ENCODE peak calls at places on chromosomes 5 and 9, in seven cellular contexts. K, L, F, P, U, A and D are unnamed samples.

GRCh38 chr5:116361171-116361967 is 213.3 kb downstream of the SEMA6A start:
- DNase-seq in K (no peak), L (peak), F (peak), P (no peak), U (peak), A (no peak), D (peak)

GRCh38 chr5:58348996-58349728 is 110.7 kb downstream of the PLK2 start:
- DNase-seq in K (no peak), L (no peak), F (peak), P (no peak), U (no peak), A (no peak), D (no peak)

GRCh38 chr9:130891699-130892502 is 4.7 kb downstream of the QRFP start:
- DNase-seq in K (no peak), L (no peak), F (no peak), P (no peak), U (peak), A (no peak), D (peak)

GRCh38 chr5:150598821-150599273 is 41.6 kb upstream of the SYNPO start:
- DNase-seq in K (no peak), L (no peak), F (no peak), P (no peak), U (no peak), A (no peak), D (no peak)

GRCh38 chr5:156178117-156178516 is 148.8 kb upstream of the SGCD start:
- DNase-seq in K (no peak), L (no peak), F (no peak), P (no peak), U (no peak), A (no peak), D (no peak)

GRCh38 chr9:137412431-137412830 is 10.5 kb downstream of the EXD3 start:
- DNase-seq in K (no peak), L (no peak), F (peak), P (peak), U (no peak), A (no peak), D (no peak)

GRCh38 chr5:58641533-58641932 is 58.7 kb downstream of the RAB3C start:
- DNase-seq in K (no peak), L (no peak), F (no peak), P (no peak), U (no peak), A (no peak), D (no peak)

GRCh38 chr5:53194086-53194485 is 84.5 kb upstream of the MOCS2 start:
- DNase-seq in K (no peak), L (no peak), F (peak), P (no peak), U (no peak), A (no peak), D (no peak)

GRCh38 chr9:108244676-108245075 is 611.1 kb downstream of the ACTL7B start:
- DNase-seq in K (no peak), L (no peak), F (no peak), P (no peak), U (no peak), A (no peak), D (no peak)

GRCh38 chr5:136330353-136330913 is 34.9 kb downstream of the TRPC7 start:
- DNase-seq in K (no peak), L (no peak), F (no peak), P (no peak), U (no peak), A (no peak), D (no peak)

GRCh38 chr9:121154782-121155181 is 46.9 kb downstream of the RAB14 start:
- DNase-seq in K (no peak), L (peak), F (no peak), P (no peak), U (no peak), A (no peak), D (no peak)

GRCh38 chr5:9373586-9373985 is 172.3 kb downstream of the SEMA5A start:
- DNase-seq in K (no peak), L (peak), F (no peak), P (no peak), U (no peak), A (no peak), D (no peak)

GRCh38 chr9:95852059-95853032 is 23.1 kb upstream of the ERCC6L2 start:
- DNase-seq in K (no peak), L (peak), F (peak), P (peak), U (no peak), A (no peak), D (no peak)

GRCh38 chr5:79318935-79319614 is 83.1 kb downstream of the JMY start:
- DNase-seq in K (no peak), L (peak), F (peak), P (no peak), U (no peak), A (no peak), D (no peak)

GRCh38 chr5:88438006-88438405 is 169.4 kb upstream of the TMEM161B start:
- DNase-seq in K (no peak), L (peak), F (peak), P (no peak), U (no peak), A (no peak), D (no peak)

GRCh38 chr9:33931326-33931725 is 114.4 kb downstream of the UBE2R2 start:
- DNase-seq in K (no peak), L (no peak), F (no peak), P (no peak), U (no peak), A (no peak), D (no peak)

GRCh38 chr5:6291961-6292360 is 86.4 kb downstream of the MED10 start:
- DNase-seq in K (no peak), L (no peak), F (peak), P (no peak), U (no peak), A (no peak), D (no peak)

GRCh38 chr5:72658767-72659540 is 151.7 kb upstream of the ZNF366 start:
- DNase-seq in K (no peak), L (no peak), F (peak), P (no peak), U (no peak), A (no peak), D (no peak)

GRCh38 chr9:33132249-33132772 is 34.8 kb downstream of the B4GALT1 start:
- DNase-seq in K (no peak), L (peak), F (peak), P (no peak), U (peak), A (no peak), D (no peak)

GRCh38 chr5:175585573-175585972 is 72.3 kb upstream of the HRH2 start:
- DNase-seq in K (no peak), L (no peak), F (no peak), P (no peak), U (no peak), A (no peak), D (no peak)

GRCh38 chr9:95507456-95508241 is 9.1 kb downstream of the PTCH1 start:
- DNase-seq in K (peak), L (peak), F (peak), P (peak), U (no peak), A (no peak), D (peak)

GRCh38 chr9:37936965-37937364 is 33.0 kb upstream of the SLC25A51 start:
- DNase-seq in K (no peak), L (peak), F (peak), P (no peak), U (no peak), A (no peak), D (no peak)

GRCh38 chr9:4106081-4106491 is 193.8 kb downstream of the GLIS3 start:
- DNase-seq in K (no peak), L (no peak), F (no peak), P (no peak), U (no peak), A (no peak), D (no peak)

GRCh38 chr9:126844085-126844484 is 16.4 kb upstream of the ZBTB34 start:
- DNase-seq in K (no peak), L (peak), F (peak), P (no peak), U (no peak), A (no peak), D (no peak)

GRCh38 chr5:58751222-58751621 is 168.3 kb downstream of the RAB3C start:
- DNase-seq in K (no peak), L (peak), F (peak), P (no peak), U (no peak), A (no peak), D (no peak)

GRCh38 chr5:153831976-153832375 is 206.7 kb downstream of the FAM114A2 start:
- DNase-seq in K (no peak), L (peak), F (peak), P (no peak), U (no peak), A (no peak), D (no peak)

GRCh38 chr9:114124666-114125580 is 25.8 kb upstream of the KIF12 start:
- DNase-seq in K (no peak), L (no peak), F (no peak), P (no peak), U (no peak), A (no peak), D (no peak)

GRCh38 chr5:76691470-76692273 is 24.3 kb upstream of the F2R start:
- DNase-seq in K (no peak), L (peak), F (peak), P (peak), U (no peak), A (no peak), D (no peak)

GRCh38 chr9:69204869-69205268 is 30.8 kb downstream of the TJP2 start:
- DNase-seq in K (no peak), L (no peak), F (peak), P (no peak), U (peak), A (no peak), D (peak)

GRCh38 chr5:131679911-131680310 is 44.9 kb upstream of the RAPGEF6 start:
- DNase-seq in K (no peak), L (peak), F (peak), P (no peak), U (no peak), A (no peak), D (no peak)

GRCh38 chr9:111604054-111604615 is 4.7 kb upstream of the PTGR1 start:
- DNase-seq in K (no peak), L (no peak), F (no peak), P (no peak), U (no peak), A (no peak), D (no peak)

GRCh38 chr5:76947064-76947463 is 5.8 kb upstream of the CRHBP start:
- DNase-seq in K (no peak), L (no peak), F (no peak), P (no peak), U (no peak), A (no peak), D (no peak)

GRCh38 chr5:59041355-59041754 is 458.5 kb downstream of the RAB3C start:
- DNase-seq in K (no peak), L (no peak), F (no peak), P (no peak), U (no peak), A (no peak), D (no peak)